ENCODE peak calls at places on chromosomes 4 and X, in ten cellular contexts. T is BE2C; S is WERI-Rb-1; D is body of pancreas; G is CD4-positive, alpha-beta T cell; O is HCT116; N is T-helper 17 cell; R is cardiac muscle cell; A is MM.1S; Z is heart right ventricle. P is an unnamed sample.
A peak's percentile ranks its signal among the peaks of the same experiment; 100 is the strongest.

GRCh38 chr4:87012265-87012953 is 77.6 kb downstream of the AFF1 start:
- DNase-seq in R (no peak), O (no peak), Z (no peak), S (no peak), T (no peak), A (no peak), N (no peak), G (no peak), D (peak; percentile 76), P (no peak)

GRCh38 chr4:2341261-2341841 is 77.1 kb downstream of the ZFYVE28 start:
- DNase-seq in N (no peak), A (no peak), T (peak; percentile 6), G (no peak), D (no peak), O (no peak), Z (no peak), S (no peak), R (no peak), P (no peak)

GRCh38 chr4:74111990-74112389 is 13.0 kb upstream of the CXCL2 start:
- DNase-seq in G (no peak), N (no peak), O (no peak), S (no peak), R (peak; percentile 68), Z (no peak), T (no peak), D (no peak), A (no peak), P (no peak)

GRCh38 chr4:158809611-158810486 is 41.0 kb downstream of the FNIP2 start:
- DNase-seq in S (no peak), R (peak; percentile 72), D (no peak), O (peak; percentile 6), N (no peak), T (no peak), G (no peak), A (peak; percentile 67), Z (no peak), P (no peak)

GRCh38 chr4:42568610-42569207 is 88.2 kb downstream of the ATP8A1 start:
- DNase-seq in N (peak; percentile 26), R (peak; percentile 78), G (peak; percentile 58), A (peak; percentile 75), S (peak; percentile 73), Z (no peak), T (peak; percentile 81), O (peak; percentile 59), D (peak; percentile 75), P (peak; percentile 20)

GRCh38 chr4:16752150-16752549 is 146.3 kb downstream of the LDB2 start:
- DNase-seq in R (peak; percentile 57), S (no peak), T (no peak), G (no peak), O (no peak), N (no peak), D (no peak), Z (no peak), A (no peak), P (no peak)

GRCh38 chrX:1394731-1395501 is 3.0 kb upstream of the SLC25A6 start:
- DNase-seq in A (no peak), T (no peak), O (no peak), D (peak; percentile 5), Z (peak; percentile 17), R (no peak), N (no peak), G (no peak), S (no peak), P (no peak)

GRCh38 chrX:86910027-86910426 is 607.6 kb upstream of the KLHL4 start:
- DNase-seq in O (no peak), G (no peak), D (no peak), N (no peak), Z (no peak), R (no peak), T (no peak), S (no peak), A (no peak), P (no peak)

GRCh38 chr4:40475609-40476008 is 140.5 kb downstream of the CHRNA9 start:
- DNase-seq in S (no peak), Z (no peak), R (no peak), O (no peak), D (peak; percentile 52), A (no peak), T (no peak), G (no peak), N (no peak), P (no peak)

GRCh38 chrX:124239911-124240310 is 92.5 kb upstream of the TEX13D start:
- DNase-seq in A (peak; percentile 82), T (no peak), O (no peak), R (no peak), S (no peak), D (no peak), N (no peak), Z (no peak), G (no peak), P (no peak)

GRCh38 chrX:1600406-1601050 is 9.1 kb downstream of the AKAP17A start:
- DNase-seq in N (no peak), T (no peak), S (no peak), D (no peak), A (no peak), O (no peak), R (no peak), Z (no peak), G (no peak), P (no peak)

GRCh38 chr4:139642364-139642763 is 23.3 kb upstream of the MGST2 start:
- DNase-seq in G (no peak), A (no peak), T (no peak), N (no peak), Z (no peak), S (no peak), D (no peak), R (peak; percentile 27), O (no peak), P (no peak)

GRCh38 chr4:94345267-94345666 is 2.6 kb upstream of the HPGDS start:
- DNase-seq in S (no peak), D (no peak), N (no peak), T (no peak), A (no peak), Z (no peak), O (no peak), G (no peak), R (no peak), P (no peak)

GRCh38 chrX:141278306-141278705 is 36.0 kb upstream of the SPANXC start:
- DNase-seq in A (peak; percentile 10), O (no peak), G (no peak), S (peak; percentile 13), R (peak; percentile 45), D (peak; percentile 41), T (peak; percentile 19), N (no peak), Z (no peak), P (no peak)

GRCh38 chr4:123671633-123672404 is 275.2 kb downstream of the SPRY1 start:
- DNase-seq in T (no peak), N (no peak), G (no peak), S (no peak), R (no peak), A (peak; percentile 82), Z (no peak), O (no peak), D (no peak), P (no peak)

GRCh38 chr4:52911684-52912294 is 49.7 kb downstream of the RASL11B start:
- DNase-seq in N (peak; percentile 32), A (peak; percentile 65), G (peak; percentile 45), R (peak; percentile 83), T (peak; percentile 91), O (peak; percentile 77), S (peak; percentile 87), D (peak; percentile 86), Z (peak; percentile 53), P (no peak)

GRCh38 chr4:46425775-46426400 is 36.0 kb upstream of the GABRA2 start:
- DNase-seq in Z (no peak), A (no peak), N (no peak), S (no peak), T (no peak), D (no peak), R (peak; percentile 88), O (no peak), G (no peak), P (no peak)

GRCh38 chr4:111269439-111269838 is 646.6 kb upstream of the PITX2 start:
- DNase-seq in O (no peak), R (no peak), D (no peak), G (no peak), T (no peak), A (no peak), S (no peak), N (no peak), Z (no peak), P (no peak)

DNA sequence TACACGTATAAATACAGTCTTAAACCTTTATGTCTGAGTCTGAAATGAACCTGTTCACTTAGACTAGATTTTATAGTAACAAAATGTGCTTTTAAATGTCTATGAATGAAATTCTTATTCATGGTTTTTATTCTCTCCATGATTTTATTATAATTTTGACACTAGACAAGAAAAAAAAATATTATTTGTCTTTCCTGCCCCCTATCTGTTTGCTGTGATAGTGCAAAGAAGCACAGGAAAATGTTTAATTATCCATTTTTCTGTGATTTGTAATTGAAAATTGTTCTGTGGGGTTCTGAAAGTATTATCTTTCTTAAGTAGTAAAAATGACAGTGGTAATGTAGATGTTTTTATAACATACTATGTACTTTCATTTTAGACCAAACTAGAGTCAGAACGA is 52.0 kb downstream of the INTS6L start:
- DNase-seq in O (no peak), T (no peak), S (no peak), R (peak; percentile 1), Z (no peak), G (no peak), A (no peak), D (no peak), N (no peak), P (no peak)
- H3K9me3 ChIP-seq in O (no peaks in the 10 kb centered on the region), T (no peaks in the 10 kb centered on the region), S (no peaks in the 10 kb centered on the region), R (no peaks in the 10 kb centered on the region), Z (no peaks in the 10 kb centered on the region), G (no peaks in the 10 kb centered on the region), A (no peaks in the 10 kb centered on the region), D (no peaks in the 10 kb centered on the region), N (no peaks in the 10 kb centered on the region), P (no peaks in the 10 kb centered on the region)

DNA sequence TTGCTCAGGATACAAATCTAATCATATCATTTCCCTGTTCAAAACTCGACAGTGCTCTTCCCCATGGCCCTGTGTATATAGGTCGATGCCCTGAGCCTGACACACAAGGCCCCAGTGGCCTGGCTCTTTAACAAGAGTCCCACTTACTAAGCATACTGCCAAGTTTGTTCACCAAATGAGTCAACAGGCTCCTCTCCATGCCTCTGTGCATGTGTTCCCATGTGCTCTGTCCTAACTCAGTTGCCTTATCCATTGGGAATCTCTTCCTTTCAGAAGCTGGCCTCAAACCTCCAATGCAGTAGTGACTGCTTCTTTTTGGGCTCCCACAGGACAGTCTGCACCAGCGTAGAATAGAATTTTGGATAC is 18.9 kb upstream of the CXCR3 start:
- DNase-seq in A (no peak), Z (no peak), T (no peak), D (no peak), O (no peak), N (no peak), R (no peak), S (no peak), G (no peak), P (no peak)
- H3K9me3 ChIP-seq in A (no peaks in the 10 kb centered on the region), Z (no peaks in the 10 kb centered on the region), T (no peaks in the 10 kb centered on the region), D (no peaks in the 10 kb centered on the region), O (no peaks in the 10 kb centered on the region), N (no peaks in the 10 kb centered on the region), R (no peaks in the 10 kb centered on the region), S (no peaks in the 10 kb centered on the region), G (no peaks in the 10 kb centered on the region), P (no peaks in the 10 kb centered on the region)

GRCh38 chrX:49726966-49727365 is 31.2 kb upstream of the PAGE1 start:
- DNase-seq in Z (no peak), T (no peak), D (no peak), S (no peak), G (no peak), N (no peak), R (no peak), O (no peak), A (no peak), P (no peak)
- H3K9me3 ChIP-seq in Z (no peaks in the 10 kb centered on the region), T (no peaks in the 10 kb centered on the region), D (no peaks in the 10 kb centered on the region), S (no peaks in the 10 kb centered on the region), G (no peaks in the 10 kb centered on the region), N (no peaks in the 10 kb centered on the region), R (no peaks in the 10 kb centered on the region), O (no peaks in the 10 kb centered on the region), A (no peaks in the 10 kb centered on the region), P (no peaks in the 10 kb centered on the region)

GRCh38 chr4:71866212-71866885 is 82.5 kb upstream of the GC start:
- DNase-seq in R (no peak), A (no peak), Z (no peak), S (no peak), D (no peak), N (no peak), O (no peak), T (no peak), G (no peak), P (no peak)
- H3K9me3 ChIP-seq in R (no peaks in the 10 kb centered on the region), A (no peaks in the 10 kb centered on the region), Z (no peaks in the 10 kb centered on the region), S (peaks cover 3% of the 10 kb centered on the region), D (no peaks in the 10 kb centered on the region), N (no peaks in the 10 kb centered on the region), O (peaks cover 21% of the 10 kb centered on the region), T (no peaks in the 10 kb centered on the region), G (peaks cover 23% of the 10 kb centered on the region), P (peaks cover 4% of the 10 kb centered on the region)

P was measured in AG04450.